ENCODE peak calls at places on chromosome 3, in ten cellular contexts. One of them, this sample, is unnamed.

GRCh38 chr3:188513662-188514328 is 359.8 kb downstream of the LPP start:
- DNase-seq in glutamatergic neuron: no peak
- DNase-seq in activated B cell treated with CpG ODN at 0.5 μM for 24 hours: no peak
- DNase-seq in astrocyte: no peak
- DNase-seq in Calu3: no peak
- DNase-seq in astrocyte of the spinal cord: no peak
- DNase-seq in left lung: no peak
- DNase-seq in LNCaP clone FGC: no peak
- DNase-seq in AG09309: no peak
- DNase-seq in upper lobe of right lung: no peak
- DNase-seq in this sample: no peak

GRCh38 chr3:66761093-66761780 is 236.9 kb upstream of the KBTBD8 start:
- DNase-seq in astrocyte: no peak
- DNase-seq in AG09309: no peak
- DNase-seq in activated B cell treated with CpG ODN at 0.5 μM for 24 hours: no peak
- DNase-seq in LNCaP clone FGC: no peak
- DNase-seq in left lung: no peak
- DNase-seq in Calu3: no peak
- DNase-seq in glutamatergic neuron: no peak
- DNase-seq in upper lobe of right lung: no peak
- DNase-seq in astrocyte of the spinal cord: no peak
- DNase-seq in this sample: peak

GRCh38 chr3:177554900-177555759 is 357.8 kb upstream of the TBL1XR1 start:
- DNase-seq in activated B cell treated with CpG ODN at 0.5 μM for 24 hours: no peak
- DNase-seq in left lung: no peak
- DNase-seq in astrocyte: peak
- DNase-seq in Calu3: no peak
- DNase-seq in LNCaP clone FGC: no peak
- DNase-seq in glutamatergic neuron: no peak
- DNase-seq in AG09309: peak
- DNase-seq in astrocyte of the spinal cord: peak
- DNase-seq in upper lobe of right lung: no peak
- DNase-seq in this sample: peak

GRCh38 chr3:153289334-153289808 is 127.3 kb downstream of the RAP2B start:
- DNase-seq in LNCaP clone FGC: no peak
- DNase-seq in left lung: no peak
- DNase-seq in activated B cell treated with CpG ODN at 0.5 μM for 24 hours: no peak
- DNase-seq in astrocyte: peak
- DNase-seq in Calu3: no peak
- DNase-seq in upper lobe of right lung: no peak
- DNase-seq in AG09309: no peak
- DNase-seq in astrocyte of the spinal cord: no peak
- DNase-seq in glutamatergic neuron: no peak
- DNase-seq in this sample: peak

GRCh38 chr3:106862067-106862466 is 515.2 kb upstream of the CCDC54 start:
- DNase-seq in astrocyte: peak
- DNase-seq in AG09309: no peak
- DNase-seq in Calu3: no peak
- DNase-seq in upper lobe of right lung: no peak
- DNase-seq in astrocyte of the spinal cord: peak
- DNase-seq in glutamatergic neuron: no peak
- DNase-seq in left lung: no peak
- DNase-seq in LNCaP clone FGC: peak
- DNase-seq in activated B cell treated with CpG ODN at 0.5 μM for 24 hours: no peak
- DNase-seq in this sample: peak

GRCh38 chr3:171508676-171509075 is 48.5 kb upstream of the TNIK start:
- DNase-seq in left lung: no peak
- DNase-seq in LNCaP clone FGC: no peak
- DNase-seq in Calu3: no peak
- DNase-seq in activated B cell treated with CpG ODN at 0.5 μM for 24 hours: no peak
- DNase-seq in astrocyte of the spinal cord: no peak
- DNase-seq in upper lobe of right lung: no peak
- DNase-seq in glutamatergic neuron: no peak
- DNase-seq in AG09309: no peak
- DNase-seq in astrocyte: no peak
- DNase-seq in this sample: no peak

GRCh38 chr3:104873331-104873730 is 493.4 kb upstream of the ALCAM start:
- DNase-seq in astrocyte: peak
- DNase-seq in activated B cell treated with CpG ODN at 0.5 μM for 24 hours: no peak
- DNase-seq in Calu3: no peak
- DNase-seq in LNCaP clone FGC: no peak
- DNase-seq in left lung: no peak
- DNase-seq in astrocyte of the spinal cord: peak
- DNase-seq in glutamatergic neuron: no peak
- DNase-seq in AG09309: no peak
- DNase-seq in upper lobe of right lung: no peak
- DNase-seq in this sample: peak

GRCh38 chr3:107251819-107252218 is 125.4 kb upstream of the CCDC54 start:
- DNase-seq in astrocyte: no peak
- DNase-seq in glutamatergic neuron: no peak
- DNase-seq in upper lobe of right lung: no peak
- DNase-seq in activated B cell treated with CpG ODN at 0.5 μM for 24 hours: no peak
- DNase-seq in Calu3: no peak
- DNase-seq in LNCaP clone FGC: no peak
- DNase-seq in left lung: no peak
- DNase-seq in astrocyte of the spinal cord: no peak
- DNase-seq in AG09309: no peak
- DNase-seq in this sample: no peak

GRCh38 chr3:64411101-64411500 is 185.8 kb upstream of the PRICKLE2 start:
- DNase-seq in LNCaP clone FGC: no peak
- DNase-seq in activated B cell treated with CpG ODN at 0.5 μM for 24 hours: no peak
- DNase-seq in left lung: no peak
- DNase-seq in glutamatergic neuron: no peak
- DNase-seq in astrocyte of the spinal cord: no peak
- DNase-seq in upper lobe of right lung: no peak
- DNase-seq in AG09309: no peak
- DNase-seq in Calu3: no peak
- DNase-seq in astrocyte: no peak
- DNase-seq in this sample: no peak

GRCh38 chr3:69985266-69985665 is 14.3 kb upstream of the SAMMSON start:
- DNase-seq in astrocyte of the spinal cord: no peak
- DNase-seq in activated B cell treated with CpG ODN at 0.5 μM for 24 hours: no peak
- DNase-seq in upper lobe of right lung: no peak
- DNase-seq in AG09309: no peak
- DNase-seq in glutamatergic neuron: no peak
- DNase-seq in astrocyte: no peak
- DNase-seq in Calu3: no peak
- DNase-seq in left lung: no peak
- DNase-seq in LNCaP clone FGC: no peak
- DNase-seq in this sample: no peak

GRCh38 chr3:123161167-123161566 is 40.6 kb upstream of the SEC22A start:
- DNase-seq in astrocyte: no peak
- DNase-seq in upper lobe of right lung: no peak
- DNase-seq in LNCaP clone FGC: no peak
- DNase-seq in left lung: no peak
- DNase-seq in AG09309: no peak
- DNase-seq in astrocyte of the spinal cord: no peak
- DNase-seq in glutamatergic neuron: no peak
- DNase-seq in Calu3: no peak
- DNase-seq in activated B cell treated with CpG ODN at 0.5 μM for 24 hours: no peak
- DNase-seq in this sample: no peak
- TF ChIP-seq CTCF in astrocyte: no peak
- TF ChIP-seq CTCF in upper lobe of right lung: no peak
- TF ChIP-seq CTCF in LNCaP clone FGC: no peak
- TF ChIP-seq CTCF in left lung: no peak
- TF ChIP-seq CTCF in AG09309: no peak
- TF ChIP-seq CTCF in astrocyte of the spinal cord: no peak
- TF ChIP-seq CTCF in glutamatergic neuron: no peak
- TF ChIP-seq CTCF in Calu3: no peak
- TF ChIP-seq CTCF in activated B cell treated with CpG ODN at 0.5 μM for 24 hours: no peak
- TF ChIP-seq CTCF in this sample: peak

DNA sequence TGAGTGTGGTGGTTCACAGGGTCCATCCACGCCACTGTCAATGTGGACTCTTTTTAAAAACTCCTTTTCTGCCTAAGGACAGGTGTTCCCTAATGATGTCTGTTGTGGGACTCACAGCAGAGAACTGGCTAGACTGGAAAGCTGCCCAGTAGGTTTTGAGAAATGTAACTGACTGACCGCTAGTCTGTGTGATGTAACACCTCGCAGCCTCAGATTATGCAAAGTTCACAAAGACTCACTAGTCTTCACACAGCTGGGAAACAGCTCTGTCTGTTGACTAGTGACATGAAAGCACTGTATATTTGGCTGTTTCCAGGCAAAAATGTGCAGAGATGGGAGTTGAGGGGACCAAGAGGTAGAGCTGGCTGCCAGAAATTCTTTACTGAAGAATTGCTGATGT is 10.4 kb downstream of the PDZRN3 start:
- DNase-seq in astrocyte: peak
- DNase-seq in upper lobe of right lung: no peak
- DNase-seq in activated B cell treated with CpG ODN at 0.5 μM for 24 hours: no peak
- DNase-seq in left lung: no peak
- DNase-seq in glutamatergic neuron: no peak
- DNase-seq in LNCaP clone FGC: no peak
- DNase-seq in astrocyte of the spinal cord: peak
- DNase-seq in Calu3: no peak
- DNase-seq in AG09309: peak
- DNase-seq in this sample: peak
- TF ChIP-seq CTCF in astrocyte: no peak
- TF ChIP-seq CTCF in upper lobe of right lung: no peak
- TF ChIP-seq CTCF in activated B cell treated with CpG ODN at 0.5 μM for 24 hours: no peak
- TF ChIP-seq CTCF in left lung: no peak
- TF ChIP-seq CTCF in glutamatergic neuron: no peak
- TF ChIP-seq CTCF in LNCaP clone FGC: no peak
- TF ChIP-seq CTCF in astrocyte of the spinal cord: no peak
- TF ChIP-seq CTCF in Calu3: no peak
- TF ChIP-seq CTCF in AG09309: no peak
- TF ChIP-seq CTCF in this sample: peak

GRCh38 chr3:126261037-126261436 is 80.7 kb upstream of the ALDH1L1 start:
- DNase-seq in Calu3: peak
- DNase-seq in astrocyte: no peak
- DNase-seq in upper lobe of right lung: peak
- DNase-seq in astrocyte of the spinal cord: peak
- DNase-seq in LNCaP clone FGC: no peak
- DNase-seq in AG09309: peak
- DNase-seq in activated B cell treated with CpG ODN at 0.5 μM for 24 hours: no peak
- DNase-seq in left lung: no peak
- DNase-seq in glutamatergic neuron: peak
- DNase-seq in this sample: peak
- TF ChIP-seq CTCF in Calu3: no peak
- TF ChIP-seq CTCF in astrocyte: no peak
- TF ChIP-seq CTCF in upper lobe of right lung: no peak
- TF ChIP-seq CTCF in astrocyte of the spinal cord: peak
- TF ChIP-seq CTCF in LNCaP clone FGC: no peak
- TF ChIP-seq CTCF in AG09309: no peak
- TF ChIP-seq CTCF in activated B cell treated with CpG ODN at 0.5 μM for 24 hours: no peak
- TF ChIP-seq CTCF in left lung: no peak
- TF ChIP-seq CTCF in glutamatergic neuron: no peak
- TF ChIP-seq CTCF in this sample: peak

GRCh38 chr3:61631108-61631769 is 69.9 kb downstream of the PTPRG start:
- DNase-seq in activated B cell treated with CpG ODN at 0.5 μM for 24 hours: no peak
- DNase-seq in astrocyte: no peak
- DNase-seq in glutamatergic neuron: no peak
- DNase-seq in upper lobe of right lung: no peak
- DNase-seq in LNCaP clone FGC: no peak
- DNase-seq in Calu3: no peak
- DNase-seq in AG09309: no peak
- DNase-seq in left lung: no peak
- DNase-seq in astrocyte of the spinal cord: no peak
- DNase-seq in this sample: no peak
- TF ChIP-seq CTCF in activated B cell treated with CpG ODN at 0.5 μM for 24 hours: no peak
- TF ChIP-seq CTCF in astrocyte: no peak
- TF ChIP-seq CTCF in glutamatergic neuron: no peak
- TF ChIP-seq CTCF in upper lobe of right lung: no peak
- TF ChIP-seq CTCF in LNCaP clone FGC: no peak
- TF ChIP-seq CTCF in Calu3: no peak
- TF ChIP-seq CTCF in AG09309: no peak
- TF ChIP-seq CTCF in left lung: no peak
- TF ChIP-seq CTCF in astrocyte of the spinal cord: peak
- TF ChIP-seq CTCF in this sample: no peak